ENCODE peak calls at places on chromosomes 7 and 10, in four cellular contexts. B, U, V and E are unnamed samples.

GRCh38 chr10:86508217-86508616 is 13.4 kb downstream of the WAPL start:
- DNase-seq in B (no peak), U (no peak), V (no peak), E (no peak)

GRCh38 chr7:84722086-84722485 is 464.8 kb downstream of the SEMA3D start:
- DNase-seq in U (no peak), V (no peak), B (peak; percentile 67), E (no peak)

GRCh38 chr10:108709927-108710722 is 1213.2 kb downstream of the XPNPEP1 start:
- DNase-seq in B (no peak), U (no peak), V (no peak), E (no peak)

GRCh38 chr10:47024399-47025252 is 113.4 kb downstream of the PTPN20 start:
- DNase-seq in U (peak; percentile 82), V (peak; percentile 82), B (peak; percentile 61), E (peak; percentile 71)

GRCh38 chr7:69827140-69827919 is 229.1 kb downstream of the AUTS2 start:
- DNase-seq in U (no peak), B (no peak), V (no peak), E (no peak)

GRCh38 chr10:83312570-83312969 is 826.7 kb upstream of the GHITM start:
- DNase-seq in V (no peak), U (no peak), B (no peak), E (no peak)

GRCh38 chr7:16098058-16098457 is 323.3 kb downstream of the CRPPA start:
- DNase-seq in V (no peak), B (no peak), U (no peak), E (no peak)

GRCh38 chr10:124403548-124403947 is 15.2 kb downstream of the OAT start:
- DNase-seq in V (peak; percentile 92), U (peak; percentile 98), B (peak; percentile 82), E (peak; percentile 93)

GRCh38 chr7:26397786-26398435 is 106.2 kb downstream of the SNX10 start:
- DNase-seq in V (peak; percentile 78), B (peak; percentile 54), U (peak; percentile 76), E (peak; percentile 38)

GRCh38 chr7:7002416-7003062 is 176.5 kb upstream of the CCZ1B start:
- DNase-seq in B (no peak), V (peak; percentile 19), U (peak; percentile 67), E (no peak)

GRCh38 chr10:59018977-59019376 is 157.5 kb upstream of the PHYHIPL start:
- DNase-seq in V (no peak), B (peak; percentile 26), U (no peak), E (no peak)

GRCh38 chr10:88318803-88319202 is 264.3 kb downstream of the RNLS start:
- DNase-seq in U (peak; percentile 62), B (peak; percentile 2), V (no peak), E (peak; percentile 45)

GRCh38 chr10:95421782-95422181 is 131.0 kb upstream of the PDLIM1 start:
- DNase-seq in V (no peak), B (no peak), U (no peak), E (no peak)

GRCh38 chr10:96243296-96243695 is 28.1 kb downstream of the BLNK start:
- DNase-seq in B (no peak), V (no peak), U (no peak), E (no peak)

GRCh38 chr10:132522521-132523411 is 14.8 kb upstream of the INPP5A start:
- DNase-seq in U (no peak), V (no peak), B (no peak), E (no peak)

GRCh38 chr10:31759124-31759798 is 169.4 kb downstream of the ARHGAP12 start:
- DNase-seq in U (peak; percentile 82), B (peak; percentile 88), V (peak; percentile 74), E (no peak)

DNA sequence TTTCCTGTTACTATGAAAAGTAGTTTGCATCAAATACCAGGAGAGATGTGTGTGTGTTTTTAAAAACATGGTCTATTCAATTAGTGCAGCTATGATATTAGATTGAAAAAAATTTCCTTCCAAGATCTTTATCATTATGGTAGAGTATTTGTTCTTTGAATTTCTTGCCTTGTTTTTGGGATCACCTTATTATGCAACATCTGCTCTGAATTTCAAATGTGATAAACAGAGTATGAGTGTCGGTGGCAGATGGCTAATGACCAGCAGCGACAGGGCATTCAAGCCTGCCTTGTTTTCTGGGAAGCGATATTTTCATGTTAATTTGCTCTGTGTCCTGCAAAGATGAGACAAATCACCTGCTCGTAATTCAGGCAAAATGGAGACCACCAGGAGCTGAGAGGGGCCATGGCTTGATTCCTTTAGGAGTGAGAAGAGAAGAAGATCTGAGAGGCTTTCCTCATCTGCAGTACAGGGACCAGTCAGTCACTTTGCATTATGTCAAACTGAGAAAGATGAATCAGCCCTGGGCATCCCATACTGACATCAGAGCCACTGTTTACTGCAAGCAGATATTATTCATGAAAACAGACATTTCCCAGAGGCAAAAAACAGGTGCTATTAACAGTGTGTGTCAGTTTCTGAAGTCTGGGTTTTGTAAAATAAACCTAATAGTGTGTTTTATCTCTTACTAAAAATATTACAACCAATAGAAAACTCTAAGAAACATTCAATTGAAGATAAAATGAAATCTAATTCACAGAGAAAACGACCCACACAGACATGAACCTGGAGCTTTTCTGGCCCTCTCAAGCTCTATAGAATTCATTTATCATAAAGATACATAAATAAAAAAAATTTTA is 67.6 kb downstream of the CDK6 start:
- DNase-seq in B (peak; percentile 48), U (peak; percentile 53), V (no peak), E (peak; percentile 64)
- H3F3A ChIP-seq in B (peaks cover 61% of the 10 kb centered on the region), U (no peaks in the 10 kb centered on the region), V (peaks cover 5% of the 10 kb centered on the region), E (peaks cover 21% of the 10 kb centered on the region)

DNA sequence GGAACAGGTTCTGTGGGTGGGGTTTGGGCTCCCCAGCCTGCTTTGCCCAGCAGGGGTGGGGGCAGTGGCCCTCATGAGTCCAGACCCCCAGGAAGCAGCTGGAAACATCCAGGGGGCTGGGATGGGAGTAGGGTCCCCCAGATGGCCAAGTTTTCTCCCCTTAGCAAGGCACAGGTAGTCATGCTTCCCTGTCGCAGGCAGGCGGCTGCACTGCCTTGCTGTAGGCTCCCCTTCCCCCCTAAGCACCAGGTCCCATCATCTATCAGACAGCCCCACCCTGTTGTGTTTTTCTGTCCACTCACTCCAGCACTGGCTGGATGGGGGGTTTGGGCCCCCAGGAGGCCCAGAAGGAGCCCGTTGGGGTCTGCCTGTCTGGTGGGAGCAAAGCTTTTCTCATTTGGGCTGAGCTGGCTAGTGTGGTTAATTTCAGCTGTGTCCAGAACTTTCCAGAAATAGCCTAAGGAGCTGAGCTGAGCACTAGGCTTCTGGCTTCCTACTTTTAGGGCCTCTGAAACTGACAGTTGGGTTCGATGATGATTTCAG is 7.9 kb downstream of the BRI3 start:
- DNase-seq in V (no peak), U (no peak), B (no peak), E (no peak)
- H3F3A ChIP-seq in V (peaks cover 4% of the 10 kb centered on the region), U (peaks cover 4% of the 10 kb centered on the region), B (peaks cover 4% of the 10 kb centered on the region), E (peaks cover 9% of the 10 kb centered on the region)

GRCh38 chr10:130470973-130471372 is 334.8 kb downstream of the GLRX3 start:
- DNase-seq in U (no peak), V (no peak), B (no peak), E (no peak)
- H3F3A ChIP-seq in U (no peaks in the 10 kb centered on the region), V (no peaks in the 10 kb centered on the region), B (no peaks in the 10 kb centered on the region), E (peaks cover 9% of the 10 kb centered on the region)

GRCh38 chr7:117637937-117638336 is 158.1 kb downstream of the CFTR start:
- DNase-seq in V (no peak), B (no peak), U (no peak), E (no peak)
- H3F3A ChIP-seq in V (no peaks in the 10 kb centered on the region), B (no peaks in the 10 kb centered on the region), U (no peaks in the 10 kb centered on the region), E (no peaks in the 10 kb centered on the region)

DNA sequence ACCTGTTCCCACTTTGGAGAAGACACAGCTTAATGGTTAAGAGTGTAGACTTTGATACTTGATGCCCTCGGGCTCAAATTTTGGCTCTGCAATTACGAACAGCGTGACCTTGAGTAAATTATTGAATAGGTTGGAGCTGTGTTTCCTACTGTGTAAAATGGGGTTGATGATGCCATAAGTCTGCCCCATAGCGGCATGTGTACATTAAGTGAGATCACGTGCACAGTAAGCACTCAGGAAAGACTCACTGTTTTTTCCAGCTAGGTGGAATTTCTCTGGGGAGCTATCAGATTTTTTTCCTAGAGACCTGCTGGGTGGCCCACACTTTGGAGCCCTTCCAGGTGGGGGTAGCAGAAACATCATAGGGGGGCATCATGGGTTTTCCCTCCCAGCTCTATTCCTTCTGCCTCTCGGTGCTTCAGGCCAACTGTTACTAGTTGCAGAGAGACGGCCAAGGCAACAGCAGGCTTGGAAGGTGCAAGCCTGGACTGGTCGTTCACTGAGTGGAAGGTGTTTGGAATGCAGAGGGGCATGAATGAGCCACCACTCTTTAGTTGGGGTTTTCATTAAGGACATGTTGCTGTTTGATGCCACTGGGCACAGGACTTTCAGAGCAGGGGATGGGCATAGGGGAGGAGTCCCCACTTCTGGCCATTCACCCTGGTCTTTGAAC is 64.2 kb downstream of the SYPL1 start:
- DNase-seq in V (no peak), B (no peak), U (no peak), E (no peak)
- H3F3A ChIP-seq in V (no peaks in the 10 kb centered on the region), B (peaks cover 13% of the 10 kb centered on the region), U (no peaks in the 10 kb centered on the region), E (no peaks in the 10 kb centered on the region)

GRCh38 chr10:66842867-66843266 is 83.0 kb upstream of the LRRTM3 start:
- DNase-seq in B (no peak), V (no peak), U (no peak), E (no peak)
- H3F3A ChIP-seq in B (no peaks in the 10 kb centered on the region), V (no peaks in the 10 kb centered on the region), U (no peaks in the 10 kb centered on the region), E (no peaks in the 10 kb centered on the region)